ENCODE peak calls at places on chromosomes 1 and 21, in six cellular contexts. W is stimulated activated CD4-positive, alpha-beta T cell treated with anti-CD3 and anti-CD28 coated beads, Interleukin-1b, Interleukin-23, amount 100 ng/mL, for 48 hours; T is A172; R is neural crest cell; E is T-helper 2 cell; A is COR-L47. M is an unnamed sample.

GRCh38 chr1:42744030-42744413 is 4.0 kb upstream of the CLDN19 start:
- DNase-seq in R (no peak), E (no peak), A (no peak), T (no peak), W (no peak), M (no peak)

GRCh38 chr1:9849691-9850441 is 26.1 kb upstream of the CLSTN1 start:
- DNase-seq in E (no peak), W (no peak), A (peak; percentile 45), T (no peak), R (no peak), M (no peak)

GRCh38 chr1:20109223-20109856 is 10.0 kb downstream of the PLA2G2D start:
- DNase-seq in R (no peak), A (no peak), E (no peak), W (no peak), T (no peak), M (no peak)

GRCh38 chr1:5594056-5594956 is 397.9 kb downstream of the NPHP4 start:
- DNase-seq in E (no peak), W (no peak), T (no peak), R (no peak), A (no peak), M (no peak)

GRCh38 chr1:93723733-93724270 is 42.2 kb upstream of the BCAR3 start:
- DNase-seq in R (no peak), W (no peak), T (no peak), A (no peak), E (no peak), M (peak; percentile 13)

GRCh38 chr1:22212400-22213233 is 69.7 kb upstream of the WNT4 start:
- DNase-seq in E (no peak), W (no peak), T (no peak), A (no peak), R (no peak), M (no peak)

GRCh38 chr21:21165063-21165645 is 166.9 kb downstream of the NCAM2 start:
- DNase-seq in W (no peak), A (no peak), E (no peak), T (no peak), R (no peak), M (no peak)

GRCh38 chr1:240152611-240153297 is 61.1 kb downstream of the FMN2 start:
- DNase-seq in T (peak; percentile 29), E (no peak), R (no peak), A (no peak), W (no peak), M (no peak)

GRCh38 chr21:42599486-42599885 is 53.9 kb upstream of the PDE9A start:
- DNase-seq in E (no peak), A (no peak), T (no peak), W (no peak), R (no peak), M (no peak)

GRCh38 chr1:21906173-21907078 is 30.7 kb downstream of the HSPG2 start:
- DNase-seq in A (no peak), T (no peak), R (no peak), E (no peak), W (no peak), M (no peak)

GRCh38 chr1:163561570-163562295 is 240.0 kb downstream of the NUF2 start:
- DNase-seq in W (no peak), T (peak; percentile 6), A (peak; percentile 54), E (no peak), R (no peak), M (peak; percentile 39)

GRCh38 chr1:153081736-153082135 is 10.3 kb upstream of the SPRR2B start:
- DNase-seq in T (peak; percentile 8), A (no peak), W (no peak), R (no peak), E (no peak), M (no peak)

GRCh38 chr1:108049083-108049819 is 84.3 kb upstream of the VAV3 start:
- DNase-seq in A (no peak), W (peak; percentile 15), R (peak; percentile 27), T (peak; percentile 42), E (no peak), M (peak; percentile 37)

GRCh38 chr1:244326757-244327156 is 125.0 kb downstream of the ADSS2 start:
- DNase-seq in R (no peak), W (no peak), E (no peak), T (no peak), A (peak; percentile 82), M (peak; percentile 79)

GRCh38 chr1:206672844-206673758 is 11.6 kb upstream of the MAPKAPK2 start:
- DNase-seq in A (no peak), W (no peak), R (no peak), T (peak; percentile 15), E (no peak), M (no peak)

GRCh38 chr1:222880586-222880985 is 65.7 kb downstream of the DISP1 start:
- DNase-seq in A (no peak), T (peak; percentile 90), R (no peak), E (no peak), W (peak; percentile 51), M (no peak)

GRCh38 chr21:38380391-38381137 is 117.7 kb downstream of the ERG start:
- DNase-seq in R (no peak), A (no peak), E (no peak), T (no peak), W (no peak), M (no peak)

GRCh38 chr1:113542221-113542701 is 151.9 kb downstream of the MAGI3 start:
- DNase-seq in W (no peak), A (no peak), R (no peak), T (peak; percentile 57), E (no peak), M (peak; percentile 52)

GRCh38 chr1:20404466-20404865 is 81.5 kb downstream of the CAMK2N1 start:
- DNase-seq in T (no peak), E (no peak), A (no peak), W (no peak), R (no peak), M (no peak)

GRCh38 chr1:202343652-202344349 is 2.1 kb upstream of the UBE2T start:
- DNase-seq in R (no peak), A (peak; percentile 39), W (no peak), T (peak; percentile 49), E (no peak), M (peak; percentile 53)

GRCh38 chr1:62462370-62462769 is 25.5 kb downstream of the USP1 start:
- DNase-seq in R (no peak), A (no peak), W (no peak), E (no peak), T (no peak), M (no peak)

GRCh38 chr1:159828916-159829634 is 2.4 kb downstream of the SLAMF8 start:
- DNase-seq in T (no peak), E (no peak), R (peak; percentile 28), W (no peak), A (no peak), M (peak; percentile 42)

GRCh38 chr1:30562559-30562958 is 160.8 kb downstream of the MATN1 start:
- DNase-seq in R (no peak), T (no peak), W (no peak), E (no peak), A (no peak), M (no peak)

GRCh38 chr1:155038602-155039307 is 5.1 kb downstream of the DCST1 start:
- DNase-seq in W (no peak), T (peak; percentile 73), R (no peak), A (no peak), E (no peak), M (no peak)

GRCh38 chr1:9827558-9828185 is 3.9 kb upstream of the CLSTN1 start:
- DNase-seq in E (no peak), A (peak; percentile 19), R (no peak), T (no peak), W (no peak), M (peak; percentile 66)

GRCh38 chr1:201582261-201582951 is 43.5 kb downstream of the NAV1 start:
- DNase-seq in R (no peak), E (no peak), A (peak; percentile 84), T (peak; percentile 38), W (no peak), M (no peak)

GRCh38 chr1:81606656-81607055 is 194.1 kb upstream of the ADGRL2 start:
- DNase-seq in T (no peak), W (no peak), R (no peak), E (no peak), A (no peak), M (peak; percentile 1)

GRCh38 chr21:43644609-43645008 is 14.7 kb downstream of the HSF2BP start:
- DNase-seq in A (no peak), R (no peak), E (no peak), T (peak; percentile 91), W (no peak), M (no peak)

GRCh38 chr1:232084584-232085223 is 458.1 kb downstream of the DISC1 start:
- DNase-seq in T (peak; percentile 41), R (no peak), A (no peak), E (no peak), W (no peak), M (peak; percentile 25)

GRCh38 chr1:228100822-228101613 is 2.1 kb downstream of the C1orf35 start:
- DNase-seq in A (no peak), E (no peak), R (no peak), T (no peak), W (no peak), M (no peak)

GRCh38 chr1:201313086-201313485 is 29.8 kb downstream of the PKP1 start:
- DNase-seq in A (no peak), R (no peak), W (no peak), T (no peak), E (no peak), M (no peak)

GRCh38 chr1:162075862-162076261 is 6.4 kb downstream of the NOS1AP start:
- DNase-seq in A (no peak), T (no peak), R (no peak), W (no peak), E (no peak), M (peak; percentile 82)

GRCh38 chr1:54220004-54220811 is 20.2 kb downstream of the MRPL37 start:
- DNase-seq in W (no peak), A (no peak), T (no peak), R (no peak), E (no peak), M (no peak)

M was measured in SW480.